ENCODE peak calls at places on chromosomes 1 and 21, in nine cellular contexts. Z is neural progenitor cell, S is MM.1S, M is GM23338, O is OCI-LY7, T is HCT116, E is PC-3, I is GM23248, G is SK-N-SH. J is an unnamed sample. For H3K79me2, the result is how much of the 10 kb centered on the place peaks cover.

GRCh38 chr1:33177996-33178540 is 3.8 kb downstream of the TRIM62 start:
- DNase-seq in O (no peak), Z (no peak), S (no peak), M (no peak), E (no peak), G (no peak), T (no peak), I (no peak), J (no peak)

GRCh38 chr1:116918714-116919357 is 9.1 kb downstream of the PTGFRN start:
- DNase-seq in S (no peak), T (no peak), O (no peak), E (peak), Z (no peak), M (no peak), G (no peak), I (no peak), J (no peak)

GRCh38 chr1:181327796-181328195 is 155.5 kb upstream of the CACNA1E start:
- DNase-seq in T (no peak), I (no peak), Z (no peak), G (no peak), O (no peak), M (no peak), E (no peak), S (no peak), J (no peak)

GRCh38 chr1:33377750-33378149 is 53.1 kb downstream of the PHC2 start:
- DNase-seq in G (no peak), E (no peak), O (no peak), T (no peak), I (no peak), Z (no peak), M (no peak), S (no peak), J (no peak)

GRCh38 chr1:195153107-195153506 is 1455.1 kb downstream of the KCNT2 start:
- DNase-seq in T (no peak), S (no peak), I (no peak), Z (no peak), G (no peak), M (no peak), O (no peak), E (no peak), J (no peak)

GRCh38 chr1:41599912-41600311 is 115.4 kb upstream of the EDN2 start:
- DNase-seq in E (peak), T (no peak), I (peak), Z (no peak), M (peak), S (no peak), G (no peak), O (no peak), J (no peak)

GRCh38 chr1:19496529-19496877 is 11.2 kb upstream of the CAPZB start:
- DNase-seq in M (no peak), S (no peak), T (no peak), G (no peak), E (no peak), O (no peak), I (no peak), Z (no peak), J (no peak)

GRCh38 chr21:38909109-38909508 is 103.4 kb downstream of the ETS2 start:
- DNase-seq in G (no peak), T (no peak), O (no peak), E (no peak), S (no peak), I (no peak), Z (no peak), M (no peak), J (no peak)

GRCh38 chr1:243790404-243790803 is 59.6 kb downstream of the AKT3 start:
- DNase-seq in E (no peak), O (no peak), M (no peak), S (no peak), Z (no peak), G (no peak), T (no peak), I (no peak), J (no peak)

GRCh38 chr1:190067592-190067991 is 410.1 kb downstream of the BRINP3 start:
- DNase-seq in I (no peak), G (no peak), E (peak), Z (no peak), M (no peak), S (no peak), T (no peak), O (no peak), J (peak)

GRCh38 chr1:166738873-166739272 is 100.4 kb upstream of the POGK start:
- DNase-seq in T (no peak), E (no peak), M (no peak), O (no peak), Z (no peak), G (no peak), S (no peak), I (no peak), J (no peak)

GRCh38 chr1:57450981-57451380 is 27.1 kb upstream of the DAB1 start:
- DNase-seq in T (no peak), M (peak), Z (no peak), S (no peak), G (no peak), O (no peak), I (no peak), E (no peak), J (no peak)

GRCh38 chr1:227949341-227949921 is 1.7 kb upstream of the WNT9A start:
- DNase-seq in I (no peak), M (no peak), Z (no peak), G (peak), T (no peak), O (no peak), E (no peak), S (no peak), J (no peak)

GRCh38 chr1:238061967-238062613 is 171.4 kb upstream of the ZP4 start:
- DNase-seq in M (no peak), S (no peak), E (peak), G (no peak), I (no peak), O (no peak), T (no peak), Z (no peak), J (no peak)

GRCh38 chr1:177517556-177517955 is 346.8 kb downstream of the BRINP2 start:
- DNase-seq in Z (no peak), E (peak), I (peak), S (no peak), T (no peak), O (no peak), M (no peak), G (no peak), J (peak)

GRCh38 chr1:237779356-237779755 is 111.4 kb downstream of the ZP4 start:
- DNase-seq in I (no peak), M (no peak), T (no peak), G (no peak), O (no peak), S (no peak), Z (no peak), E (no peak), J (no peak)

GRCh38 chr1:24699628-24700027 is 45.6 kb upstream of the CLIC4 start:
- DNase-seq in S (no peak), T (no peak), O (no peak), E (no peak), G (no peak), I (no peak), Z (no peak), M (no peak), J (no peak)

GRCh38 chr1:15902882-15903281 is 55.4 kb downstream of the SPEN start:
- DNase-seq in E (peak), G (no peak), M (no peak), T (no peak), S (no peak), O (no peak), Z (no peak), I (peak), J (no peak)

GRCh38 chr1:15799004-15799867 is 8.2 kb downstream of the UQCRHL start:
- DNase-seq in I (peak), S (no peak), G (no peak), O (no peak), E (peak), Z (no peak), M (peak), T (peak), J (peak)

GRCh38 chr21:36610201-36610600 is 88.7 kb upstream of the SIM2 start:
- DNase-seq in E (peak), T (no peak), Z (no peak), S (no peak), I (no peak), G (no peak), O (no peak), M (no peak), J (no peak)

GRCh38 chr1:111903858-111904449 is 85.5 kb downstream of the KCND3 start:
- DNase-seq in I (no peak), M (no peak), Z (peak), T (no peak), O (no peak), S (no peak), G (no peak), E (no peak), J (no peak)

DNA sequence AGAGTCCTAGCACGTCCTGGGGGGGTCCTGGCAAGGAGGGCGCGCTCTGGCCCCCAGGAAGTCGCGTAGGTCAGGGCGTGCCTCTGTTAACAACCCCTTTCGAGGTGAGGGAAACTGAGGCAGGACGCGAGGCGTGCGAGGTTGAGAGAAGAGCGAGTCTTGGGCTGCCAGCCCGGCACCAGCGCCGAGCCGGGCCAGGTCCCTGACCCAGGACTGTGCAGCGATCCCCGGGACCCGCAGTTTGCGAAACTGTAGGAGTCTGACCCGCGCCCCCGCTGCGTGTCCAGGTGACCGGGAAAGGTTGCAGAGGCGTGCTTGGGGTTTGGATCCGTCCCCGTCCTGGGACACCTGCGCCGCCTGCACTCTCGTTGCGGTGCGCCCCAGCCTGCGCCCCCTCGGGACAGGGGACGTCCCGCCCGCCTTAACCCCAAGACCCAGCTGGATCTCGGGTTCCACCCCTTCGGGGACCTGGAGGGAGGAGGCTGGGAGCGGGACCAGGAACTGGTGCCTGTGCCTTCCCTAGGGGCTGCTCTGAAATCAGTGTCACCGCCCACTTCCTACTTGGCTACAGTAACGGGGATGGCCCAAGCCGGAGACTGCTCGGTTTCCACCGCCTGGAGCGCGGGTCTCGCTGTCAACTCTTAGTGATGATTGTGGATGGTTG is 493 bp downstream of the DISC1 start:
- DNase-seq in T (no peak), Z (peak), I (peak), S (no peak), M (peak), G (peak), E (peak), O (no peak), J (peak)
- TF ChIP-seq EZH2phosphoT487 in T (no peak), Z (peak), I (no peak), S (no peak), M (no peak), G (no peak), E (no peak), O (no peak), J (no peak)

GRCh38 chr1:160429702-160430535 is 29.6 kb downstream of the VANGL2 start:
- DNase-seq in E (no peak), O (peak), M (no peak), S (peak), I (no peak), Z (no peak), T (no peak), G (no peak), J (no peak)
- H3K4me2 ChIP-seq in E (no peak), O (peak), M (no peak), S (peak), I (no peak), Z (no peak), T (no peak), G (no peak), J (no peak)

GRCh38 chr1:39262802-39263201 is 58.3 kb downstream of the MACF1 start:
- DNase-seq in Z (no peak), M (no peak), T (no peak), G (no peak), E (no peak), I (no peak), S (no peak), O (no peak), J (no peak)

GRCh38 chr1:39261712-39262221 is 57.3 kb downstream of the MACF1 start:
- DNase-seq in E (peak), O (no peak), M (no peak), T (no peak), S (no peak), I (peak), Z (no peak), G (no peak), J (no peak)

GRCh38 chr1:39258146-39258924 is 53.8 kb downstream of the MACF1 start:
- DNase-seq in T (peak), G (peak), Z (peak), M (peak), S (peak), O (peak), I (peak), E (peak), J (peak)

GRCh38 chr1:39255212-39255611 is 50.7 kb downstream of the MACF1 start:
- DNase-seq in E (no peak), T (no peak), Z (no peak), S (no peak), G (no peak), I (peak), M (no peak), O (no peak), J (no peak)

DNA sequence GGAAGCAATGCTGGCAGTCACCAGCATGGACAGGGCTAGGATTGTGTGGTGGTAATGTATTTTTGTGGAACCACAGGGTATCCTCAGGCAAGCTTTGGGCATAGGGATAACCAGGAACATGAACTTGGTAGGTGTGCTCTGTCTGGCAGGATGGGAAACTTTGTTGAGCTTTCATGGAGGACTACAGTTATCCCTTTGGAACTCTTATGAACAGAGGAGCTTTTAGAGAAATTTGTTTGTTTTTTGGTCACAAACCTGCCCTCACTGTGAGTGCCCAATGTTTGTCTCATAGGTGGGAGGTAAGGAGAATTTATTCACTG is 54.4 kb downstream of the MACF1 start:
- DNase-seq in O (no peak), T (no peak), I (no peak), M (no peak), S (no peak), E (no peak), G (no peak), Z (no peak), J (no peak)
- H3K79me2 ChIP-seq in O (under half), T (under half), I (under half), M (under half), S (half or more), E (under half), G (half or more), Z (half or more), J (under half)

DNA sequence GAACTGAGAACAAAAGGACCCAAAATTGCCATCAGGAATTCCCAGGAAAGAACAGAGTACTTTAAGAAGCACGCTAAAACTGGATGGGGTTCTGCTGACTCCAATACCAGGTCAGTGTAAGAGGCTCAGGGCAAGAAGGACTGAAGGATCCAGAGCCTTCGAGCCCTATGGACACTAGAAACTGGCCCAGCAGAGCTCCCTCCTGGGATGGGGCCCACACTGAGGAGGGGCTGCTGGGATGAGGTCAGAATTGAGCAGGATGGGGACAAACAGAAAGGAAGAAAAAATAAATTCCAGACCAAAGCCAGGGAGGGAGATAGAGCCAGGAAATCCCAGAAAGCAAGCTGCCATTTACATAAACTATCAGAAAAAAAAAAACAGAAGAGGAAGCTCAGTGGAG is 222.4 kb upstream of the COA6 start:
- DNase-seq in Z (no peak), M (peak), E (no peak), O (no peak), G (no peak), T (no peak), I (no peak), S (no peak), J (no peak)
- TF ChIP-seq EZH2phosphoT487 in Z (no peak), M (no peak), E (no peak), O (no peak), G (no peak), T (no peak), I (no peak), S (no peak), J (no peak)